ENCODE peak calls at places on chromosomes 1 and 21, in four cellular contexts. W is SK-N-SH, H is K562, C is HepG2. R is an unnamed sample.

GRCh38 chr1:11207898-11208611 is 18.9 kb downstream of the ANGPTL7 start:
- DNase-seq in W (no peak), H (no peak), C (no peak), R (no peak)

GRCh38 chr1:214337536-214337935 is 56.6 kb downstream of the SMYD2 start:
- DNase-seq in W (no peak), H (no peak), C (no peak), R (no peak)

GRCh38 chr21:20802631-20803260 is 195.5 kb upstream of the NCAM2 start:
- DNase-seq in W (no peak), H (no peak), C (no peak), R (no peak)

GRCh38 chr1:220084460-220084859 is 5.1 kb downstream of the BPNT1 start:
- DNase-seq in W (no peak), H (no peak), C (no peak), R (no peak)

GRCh38 chr1:32464191-32464715 is 619 bp upstream of the ZBTB8B start:
- DNase-seq in W (peak; percentile 33), H (no peak), C (no peak), R (no peak)

GRCh38 chr1:116033322-116033721 is 57.0 kb downstream of the SLC22A15 start:
- DNase-seq in W (no peak), H (no peak), C (no peak), R (no peak)

GRCh38 chr1:177975588-177976495 is 6.0 kb upstream of the SEC16B start:
- DNase-seq in W (no peak), H (no peak), C (no peak), R (no peak)

GRCh38 chr1:167016090-167016750 is 27.1 kb downstream of the MAEL start:
- DNase-seq in W (no peak), H (no peak), C (no peak), R (no peak)

GRCh38 chr1:38502772-38503171 is 356.8 kb downstream of the RRAGC start:
- DNase-seq in W (no peak), H (no peak), C (no peak), R (no peak)

GRCh38 chr21:31201548-31201947 is 142.5 kb downstream of the TIAM1 start:
- DNase-seq in W (no peak), H (no peak), C (no peak), R (no peak)

GRCh38 chr21:31204801-31205200 is 139.3 kb downstream of the TIAM1 start:
- DNase-seq in W (peak; percentile 38), H (no peak), C (no peak), R (no peak)

GRCh38 chr21:31203371-31204054 is 140.5 kb downstream of the TIAM1 start:
- DNase-seq in W (no peak), H (no peak), C (no peak), R (peak; percentile 18)

GRCh38 chr21:31198575-31198974 is 145.5 kb downstream of the TIAM1 start:
- DNase-seq in W (peak; percentile 55), H (peak; percentile 46), C (peak; percentile 30), R (peak; percentile 48)

DNA sequence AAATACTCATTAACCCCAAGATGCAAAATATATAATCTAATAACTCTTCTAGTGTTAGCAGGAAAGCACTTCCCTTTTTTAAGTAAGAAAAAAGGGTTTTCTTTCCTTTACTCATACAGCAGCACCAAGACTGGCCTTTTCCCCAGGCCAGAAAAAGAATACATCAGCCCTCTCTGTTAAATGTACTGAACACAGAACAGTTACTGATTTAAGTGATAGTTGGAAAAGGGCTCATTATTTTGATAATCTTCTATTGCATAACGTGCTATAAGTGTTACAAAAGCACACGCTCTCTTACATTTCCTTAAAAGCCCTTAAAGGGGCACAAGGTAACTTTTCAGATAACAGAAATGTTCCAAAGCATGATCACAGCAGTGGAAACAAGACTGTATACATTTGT is 142.9 kb downstream of the TIAM1 start:
- DNase-seq in W (no peak), H (no peak), C (no peak), R (no peak)
- TF ChIP-seq ELF1 in W (no peak), H (no peak), C (no peak), R (no peak)

DNA sequence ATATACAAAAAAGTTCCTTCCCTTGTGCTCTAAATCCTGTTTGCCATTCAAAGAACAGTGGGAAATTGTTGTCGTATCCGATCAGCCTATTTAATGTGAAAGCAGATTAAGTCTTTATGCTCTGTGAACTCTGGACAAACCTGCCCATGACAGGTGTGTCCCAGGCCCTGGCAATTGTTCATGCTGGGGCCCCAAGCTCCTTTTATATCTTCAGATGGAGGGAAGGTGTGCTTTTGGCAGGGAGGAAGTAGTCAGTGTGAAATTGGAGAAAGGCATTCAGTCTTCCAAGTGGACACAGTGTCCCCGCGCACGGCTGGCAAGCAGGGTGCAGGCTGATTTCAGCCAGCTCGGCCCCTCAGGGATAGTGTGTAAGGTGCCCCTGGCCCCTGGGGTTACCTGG is 135.1 kb upstream of the F3 start:
- DNase-seq in W (no peak), H (no peak), C (no peak), R (no peak)
- TF ChIP-seq ELF1 in W (no peak), H (no peak), C (no peak), R (no peak)

DNA sequence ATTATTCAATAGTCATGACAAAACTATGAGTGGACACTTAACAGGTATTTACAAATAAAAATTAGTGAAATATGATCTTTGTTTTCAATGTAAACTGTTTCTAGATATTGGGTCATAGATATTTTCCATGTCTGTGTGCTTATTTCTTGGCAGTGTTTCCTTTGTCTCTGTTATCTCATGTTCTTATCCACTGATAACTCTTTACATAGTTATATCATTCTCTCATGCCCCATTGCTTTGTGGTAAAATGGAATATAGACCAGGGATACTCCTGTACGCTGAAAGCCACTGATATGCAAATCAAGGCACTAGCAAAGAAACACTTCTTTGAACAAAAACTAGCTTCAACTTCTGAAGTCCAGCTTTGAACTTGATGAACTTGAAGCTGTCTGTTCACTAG is 113.1 kb downstream of the ITSN1 start:
- DNase-seq in W (no peak), H (no peak), C (no peak), R (no peak)
- TF ChIP-seq ELF1 in W (no peak), H (no peak), C (no peak), R (no peak)

GRCh38 chr1:225878282-225878681 is 3.9 kb downstream of the TMEM63A start:
- DNase-seq in W (no peak), H (no peak), C (peak; percentile 55), R (no peak)
- TF ChIP-seq ELF1 in W (no peak), H (no peak), C (no peak), R (no peak)

DNA sequence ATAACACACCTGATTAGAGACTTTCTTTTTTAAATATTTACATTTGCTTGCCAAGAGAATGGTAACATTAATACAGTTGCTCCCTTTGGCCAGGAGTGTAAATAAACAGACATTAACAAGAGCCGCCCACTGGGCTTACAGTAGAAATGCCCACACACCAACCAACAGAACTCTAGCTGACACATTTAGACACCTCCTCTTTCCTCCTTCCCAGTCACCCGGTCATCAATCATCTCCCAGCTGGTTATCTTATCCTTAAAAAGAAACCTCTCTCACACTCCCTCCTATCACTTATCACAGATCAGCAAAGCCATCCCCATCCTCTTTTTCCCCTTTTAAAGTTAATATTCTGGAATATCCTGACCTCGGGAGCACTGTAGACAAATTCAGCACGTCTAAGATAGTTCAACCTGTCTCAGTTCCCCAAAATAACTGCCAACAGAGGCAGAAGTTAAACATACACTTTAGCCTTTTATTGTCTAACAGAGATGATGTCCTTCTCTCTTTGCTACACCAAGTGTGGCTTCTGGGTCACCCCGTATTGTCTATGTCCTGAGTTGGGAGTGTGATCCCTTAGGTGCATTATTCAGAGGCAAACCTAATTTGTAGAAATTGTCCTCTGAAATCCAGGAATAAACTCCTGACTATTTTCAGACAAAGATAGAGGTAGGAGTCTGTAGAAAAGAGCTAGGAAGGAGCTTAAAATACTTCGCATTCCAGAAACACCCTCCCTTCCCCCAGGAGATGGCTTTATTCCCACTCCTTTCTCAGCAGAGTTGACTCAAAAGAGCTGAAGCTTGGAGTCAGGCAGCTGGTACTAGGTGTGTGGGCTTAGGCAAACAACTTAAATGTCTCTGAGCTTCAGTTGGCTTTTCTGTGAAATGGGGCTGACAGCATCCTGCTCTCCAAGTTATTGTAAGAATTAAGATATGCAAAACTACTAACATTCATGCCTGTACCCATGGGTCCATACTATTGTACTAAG is 8.8 kb downstream of the MYCL start:
- DNase-seq in W (no peak), H (peak; percentile 67), C (peak; percentile 23), R (no peak)
- TF ChIP-seq ELF1 in W (no peak), H (no peak), C (no peak), R (no peak)